ENCODE peak calls at places on chromosomes 6 and 20, in six cellular contexts. B is tibial nerve; E is ovary; L is naive thymus-derived CD4-positive, alpha-beta T cell; O is CD8-positive, alpha-beta memory T cell; K is endodermal cell. Z is an unnamed sample. For H3K9me3, the result is how much of the 10 kb centered on the place peaks cover.

GRCh38 chr6:99810295-99810694 is 183.7 kb downstream of the MCHR2 start:
- DNase-seq in B (no peak), E (no peak), L (no peak), O (no peak), K (no peak), Z (no peak)

GRCh38 chr20:62995898-62996595 is 10.7 kb downstream of the BHLHE23 start:
- DNase-seq in B (no peak), E (no peak), L (no peak), O (no peak), K (no peak), Z (no peak)

GRCh38 chr6:141552031-141552430 is 580.7 kb upstream of the GJE1 start:
- DNase-seq in B (no peak), E (no peak), L (no peak), O (no peak), K (no peak), Z (no peak)

GRCh38 chr6:84652356-84653026 is 111.9 kb downstream of the TBX18 start:
- DNase-seq in B (no peak), E (no peak), L (no peak), O (no peak), K (no peak), Z (no peak)

GRCh38 chr20:14235355-14235754 is 102.1 kb downstream of the FLRT3 start:
- DNase-seq in B (no peak), E (no peak), L (no peak), O (no peak), K (no peak), Z (no peak)

GRCh38 chr6:7449018-7449417 is 59.4 kb downstream of the RIOK1 start:
- DNase-seq in B (no peak), E (no peak), L (no peak), O (no peak), K (no peak), Z (no peak)

GRCh38 chr20:15475483-15475882 is 1097.8 kb downstream of the KIF16B start:
- DNase-seq in B (peak), E (no peak), L (no peak), O (no peak), K (no peak), Z (peak)

GRCh38 chr20:475463-476357 is 13.4 kb upstream of the TBC1D20 start:
- DNase-seq in B (no peak), E (no peak), L (no peak), O (no peak), K (no peak), Z (no peak)

GRCh38 chr6:165637591-165637990 is 25.4 kb downstream of the PDE10A start:
- DNase-seq in B (no peak), E (no peak), L (no peak), O (no peak), K (no peak), Z (no peak)

GRCh38 chr20:63053430-63054102 is 46.8 kb upstream of the BHLHE23 start:
- DNase-seq in B (no peak), E (no peak), L (no peak), O (no peak), K (peak), Z (no peak)

GRCh38 chr6:160081398-160081797 is 40.2 kb upstream of the SLC22A1 start:
- DNase-seq in B (no peak), E (no peak), L (no peak), O (no peak), K (peak), Z (no peak)

GRCh38 chr6:104431096-104431495 is 428.6 kb downstream of the HACE1 start:
- DNase-seq in B (no peak), E (no peak), L (no peak), O (no peak), K (no peak), Z (no peak)

GRCh38 chr6:40822619-40823018 is 216.4 kb downstream of the UNC5CL start:
- DNase-seq in B (no peak), E (no peak), L (no peak), O (no peak), K (no peak), Z (no peak)

GRCh38 chr6:4017058-4017457 is 61.9 kb downstream of the FAM217A start:
- DNase-seq in B (no peak), E (no peak), L (no peak), O (no peak), K (no peak), Z (no peak)

GRCh38 chr6:149271348-149272340 is 45.9 kb upstream of the TAB2 start:
- DNase-seq in B (peak), E (no peak), L (no peak), O (no peak), K (no peak), Z (no peak)

GRCh38 chr20:16575390-16576140 is 2.3 kb upstream of the KIF16B start:
- DNase-seq in B (no peak), E (no peak), L (no peak), O (no peak), K (peak), Z (no peak)

GRCh38 chr20:48807586-48808381 is 20.0 kb downstream of the PREX1 start:
- DNase-seq in B (no peak), E (no peak), L (no peak), O (no peak), K (no peak), Z (peak)

GRCh38 chr20:63498950-63499332 is at the start of gene EEF1A2:
- DNase-seq in B (no peak), E (no peak), L (peak), O (peak), K (peak), Z (no peak)

GRCh38 chr6:6972456-6972855 is 135.3 kb upstream of the RREB1 start:
- DNase-seq in B (no peak), E (no peak), L (no peak), O (no peak), K (no peak), Z (no peak)

GRCh38 chr20:22490287-22491187 is 93.8 kb downstream of the FOXA2 start:
- DNase-seq in B (no peak), E (no peak), L (no peak), O (no peak), K (peak), Z (no peak)

GRCh38 chr6:30763618-30764489 is 19.5 kb upstream of the IER3 start:
- DNase-seq in B (no peak), E (no peak), L (no peak), O (no peak), K (peak), Z (no peak)

GRCh38 chr20:50323777-50324604 is 133.4 kb downstream of the CEBPB start:
- DNase-seq in B (no peak), E (no peak), L (no peak), O (no peak), K (no peak), Z (no peak)

DNA sequence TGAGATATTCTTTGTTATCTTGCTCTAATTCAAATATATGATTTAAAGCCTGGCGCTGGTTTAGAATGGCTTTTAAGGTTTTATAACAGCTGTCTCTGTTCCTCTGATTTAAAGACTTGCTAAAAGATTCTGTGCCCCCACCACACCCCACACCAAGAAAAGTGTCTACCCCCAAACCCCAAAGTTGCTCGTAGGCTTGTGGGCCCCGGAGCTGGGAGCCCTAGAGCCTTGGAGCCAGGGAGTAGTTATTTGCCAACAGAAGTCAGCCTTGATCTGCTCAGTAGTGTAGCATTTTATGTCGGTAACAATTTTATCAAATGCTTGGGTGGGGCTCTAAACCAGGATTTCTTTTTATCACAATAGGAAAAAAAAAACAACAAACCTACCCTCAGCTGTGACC is 105.2 kb upstream of the TRAF3IP2 start:
- DNase-seq in B (no peak), E (no peak), L (no peak), O (no peak), K (no peak), Z (no peak)
- H3K27ac ChIP-seq in B (peak), E (peak), L (peak), O (no peak), K (peak), Z (peak)

GRCh38 chr6:27452496-27452897 is 20.4 kb downstream of the ZNF184 start:
- DNase-seq in B (no peak), E (no peak), L (no peak), O (no peak), K (no peak), Z (no peak)

GRCh38 chr6:27451660-27452390 is 21.1 kb downstream of the ZNF184 start:
- DNase-seq in B (no peak), E (no peak), L (no peak), O (no peak), K (no peak), Z (no peak)

GRCh38 chr6:27442932-27443331 is 30.0 kb downstream of the ZNF184 start:
- DNase-seq in B (no peak), E (no peak), L (no peak), O (no peak), K (no peak), Z (no peak)

DNA sequence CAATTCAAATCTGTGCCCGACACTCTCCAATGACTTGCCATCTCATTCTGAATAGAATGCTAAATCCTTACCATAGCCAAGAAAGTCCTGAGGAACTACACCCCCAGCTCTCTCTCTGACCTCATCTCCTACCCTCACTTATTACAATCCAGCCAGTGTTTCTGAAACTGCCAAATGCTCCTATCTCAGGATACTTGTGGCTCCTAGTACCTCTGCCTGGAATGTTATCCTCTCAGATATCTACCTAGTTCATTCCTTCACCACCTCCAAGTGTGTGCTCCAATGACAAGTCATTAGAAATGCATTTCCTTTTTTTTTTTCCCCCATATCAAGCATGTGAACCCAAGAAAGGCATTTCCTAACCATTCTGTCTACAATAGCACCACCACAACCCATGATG is 24.4 kb downstream of the ZNF184 start:
- DNase-seq in B (no peak), E (no peak), L (no peak), O (no peak), K (no peak), Z (no peak)
- H3K9me3 ChIP-seq in B (under half), E (under half), L (under half), O (half or more), K (half or more), Z (under half)

DNA sequence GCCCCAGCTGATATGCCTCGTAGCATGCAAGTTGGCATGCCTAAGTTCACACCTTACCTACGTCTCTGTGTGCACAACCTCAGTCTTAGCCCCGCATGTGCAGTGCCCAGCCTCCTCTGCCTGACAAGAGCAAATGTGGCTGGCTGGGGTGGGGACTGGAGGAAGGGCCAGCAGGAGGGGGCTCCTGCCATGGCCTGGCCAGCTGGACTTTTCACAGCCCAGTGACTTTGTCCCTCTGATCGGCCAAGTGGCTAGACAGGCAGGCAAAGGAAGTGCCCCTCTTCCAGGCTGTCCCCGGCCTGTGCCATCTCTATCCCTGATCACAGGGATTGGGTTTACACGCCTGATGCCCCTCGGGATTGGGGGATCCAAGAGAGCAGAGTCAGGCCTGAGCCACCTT is 49.5 kb upstream of the SIRPA start:
- DNase-seq in B (no peak), E (no peak), L (no peak), O (no peak), K (no peak), Z (no peak)
- H3K27ac ChIP-seq in B (no peak), E (no peak), L (no peak), O (no peak), K (no peak), Z (no peak)

GRCh38 chr6:170006524-170007467 is 255.4 kb downstream of the ERMARD start:
- DNase-seq in B (no peak), E (no peak), L (no peak), O (no peak), K (peak), Z (no peak)

GRCh38 chr6:170004585-170005210 is 253.3 kb downstream of the ERMARD start:
- DNase-seq in B (no peak), E (no peak), L (no peak), O (no peak), K (no peak), Z (no peak)

GRCh38 chr6:170008386-170008785 is 257.0 kb downstream of the ERMARD start:
- DNase-seq in B (no peak), E (no peak), L (no peak), O (no peak), K (no peak), Z (no peak)

GRCh38 chr6:170007468-170008240 is 256.2 kb downstream of the ERMARD start:
- DNase-seq in B (no peak), E (no peak), L (no peak), O (no peak), K (peak), Z (no peak)

GRCh38 chr6:170005680-170006470 is 254.5 kb downstream of the ERMARD start:
- DNase-seq in B (no peak), E (no peak), L (no peak), O (no peak), K (no peak), Z (no peak)
- H3K9me3 ChIP-seq in B (under half), E (under half), L (under half), O (under half), K (under half), Z (under half)

Z was measured in heart right ventricle.